ENCODE peak calls at places on chromosomes 1 and 21, in five cellular contexts. X is left cardiac atrium, D is uterus, J is SW480, M is RKO. U is an unnamed sample.

GRCh38 chr21:41877901-41878830 is 978 bp downstream of the PRDM15 start:
- DNase-seq in X (no peak), D (peak), J (peak), M (peak), U (no peak)

GRCh38 chr1:174116042-174116441 is 43.3 kb upstream of the RABGAP1L start:
- DNase-seq in X (no peak), D (no peak), J (peak), M (no peak), U (no peak)

GRCh38 chr1:153649867-153650235 is 8.7 kb upstream of the SNAPIN start:
- DNase-seq in X (no peak), D (no peak), J (no peak), M (no peak), U (no peak)

GRCh38 chr1:94527447-94528031 is 14.0 kb downstream of the F3 start:
- DNase-seq in X (no peak), D (no peak), J (peak), M (no peak), U (no peak)

GRCh38 chr21:31538821-31539220 is 120.7 kb upstream of the SOD1 start:
- DNase-seq in X (no peak), D (no peak), J (no peak), M (no peak), U (no peak)

GRCh38 chr21:44421901-44422840 is 33.1 kb upstream of the LRRC3 start:
- DNase-seq in X (no peak), D (no peak), J (no peak), M (no peak), U (peak)

GRCh38 chr1:6171546-6172124 is 8.5 kb downstream of the CHD5 start:
- DNase-seq in X (no peak), D (no peak), J (peak), M (peak), U (no peak)

GRCh38 chr1:20366766-20367602 is 76.3 kb downstream of the VWA5B1 start:
- DNase-seq in X (no peak), D (no peak), J (peak), M (no peak), U (peak)

GRCh38 chr1:115402753-115403184 is 64.7 kb upstream of the NGF start:
- DNase-seq in X (peak), D (no peak), J (no peak), M (no peak), U (no peak)

GRCh38 chr1:8663090-8663802 is 154.2 kb downstream of the RERE start:
- DNase-seq in X (no peak), D (no peak), J (no peak), M (no peak), U (no peak)

GRCh38 chr1:78075621-78076020 is 29.9 kb downstream of the GIPC2 start:
- DNase-seq in X (no peak), D (no peak), J (no peak), M (no peak), U (no peak)

GRCh38 chr1:65979145-65979544 is 186.4 kb downstream of the PDE4B start:
- DNase-seq in X (no peak), D (no peak), J (no peak), M (no peak), U (no peak)

GRCh38 chr1:84851839-84852238 is 41.2 kb downstream of the LPAR3 start:
- DNase-seq in X (no peak), D (no peak), J (no peak), M (peak), U (no peak)

GRCh38 chr1:208129489-208129888 is 114.7 kb downstream of the PLXNA2 start:
- DNase-seq in X (no peak), D (no peak), J (no peak), M (no peak), U (no peak)

U was measured in ureter.